ENCODE peak calls at places on chromosomes 5 and 9, in ten cellular contexts. E is cardiac muscle cell; C is stimulated activated naive CD8-positive, alpha-beta T cell treated with anti-CD3 and anti-CD28 coated beads, Interleukin-15, amount 100 ng/mL, for 72 hours; N is right atrium auricular region; R is naive thymus-derived CD4-positive, alpha-beta T cell; B is left cardiac atrium; D is NB4; H is EH; G is mammary epithelial cell; U is fibroblast of pulmonary artery. A is an unnamed sample.
A peak's percentile ranks its signal among the peaks of the same experiment; 100 is the strongest.

GRCh38 chr9:87557996-87558395 is 60.3 kb downstream of the DAPK1 start:
- DNase-seq in R (no peak), E (peak; percentile 78), D (peak; percentile 23), B (no peak), G (no peak), N (peak; percentile 59), H (peak; percentile 6), C (no peak), U (peak; percentile 72), A (no peak)

GRCh38 chr5:170809551-170809950 is 26.0 kb downstream of the GABRP start:
- DNase-seq in D (no peak), C (no peak), E (peak; percentile 27), H (peak; percentile 60), N (no peak), B (no peak), R (no peak), G (peak; percentile 23), U (peak; percentile 72), A (peak; percentile 42)

GRCh38 chr5:14672508-14673394 is 8.2 kb downstream of the OTULIN start:
- DNase-seq in E (no peak), H (peak; percentile 50), N (no peak), R (no peak), G (peak; percentile 39), C (no peak), U (peak; percentile 14), D (no peak), B (no peak), A (peak; percentile 9)

GRCh38 chr5:130871346-130872086 is 293.5 kb downstream of the HINT1 start:
- DNase-seq in H (peak; percentile 51), U (peak; percentile 34), N (no peak), C (peak; percentile 26), R (no peak), B (peak; percentile 33), D (peak; percentile 35), E (peak; percentile 45), G (peak; percentile 17), A (peak; percentile 22)

GRCh38 chr9:98432960-98433359 is 177.5 kb upstream of the TBC1D2 start:
- DNase-seq in B (no peak), U (no peak), D (no peak), N (no peak), H (no peak), G (no peak), R (no peak), C (no peak), E (no peak), A (no peak)

GRCh38 chr5:73968729-73969128 is 342.7 kb downstream of the ARHGEF28 start:
- DNase-seq in D (no peak), H (peak; percentile 42), E (no peak), C (no peak), R (no peak), U (peak; percentile 29), B (no peak), N (no peak), G (peak; percentile 48), A (no peak)

GRCh38 chr5:142690641-142691040 is 4.8 kb upstream of the FGF1 start:
- DNase-seq in N (no peak), G (peak; percentile 68), B (no peak), D (no peak), H (no peak), R (no peak), U (no peak), E (no peak), C (no peak), A (peak; percentile 78)

GRCh38 chr5:146528232-146528631 is 12.2 kb upstream of the GPR151 start:
- DNase-seq in G (no peak), E (no peak), D (peak; percentile 24), U (peak; percentile 33), H (no peak), C (no peak), N (no peak), B (no peak), R (no peak), A (no peak)

GRCh38 chr5:61232490-61232889 is 70.2 kb upstream of the SMIM15 start:
- DNase-seq in B (no peak), G (no peak), D (no peak), N (no peak), R (no peak), E (no peak), U (no peak), C (no peak), H (no peak), A (no peak)

GRCh38 chr5:159527546-159527945 is 197.3 kb upstream of the IL12B start:
- DNase-seq in C (no peak), D (peak; percentile 13), B (no peak), G (no peak), E (no peak), U (no peak), R (no peak), N (no peak), H (no peak), A (no peak)

GRCh38 chr9:134518004-134518606 is 123.5 kb upstream of the COL5A1 start:
- DNase-seq in R (no peak), G (no peak), U (no peak), H (peak; percentile 64), C (no peak), D (no peak), N (no peak), E (no peak), B (peak; percentile 63), A (no peak)

GRCh38 chr5:9920696-9921095 is 290.5 kb upstream of the TAS2R1 start:
- DNase-seq in N (no peak), C (no peak), E (no peak), U (no peak), R (no peak), B (no peak), D (no peak), G (no peak), H (no peak), A (no peak)

GRCh38 chr5:131947445-131947844 is 2.0 kb upstream of the MEIKIN start:
- DNase-seq in D (no peak), C (no peak), H (no peak), E (no peak), N (no peak), G (no peak), U (no peak), B (no peak), R (no peak), A (no peak)

GRCh38 chr5:136374003-136374402 is 8.7 kb upstream of the TRPC7 start:
- DNase-seq in R (no peak), B (no peak), U (peak; percentile 39), D (peak; percentile 40), C (no peak), N (no peak), E (peak; percentile 31), G (peak; percentile 71), H (peak; percentile 41), A (peak; percentile 56)

GRCh38 chr5:127409236-127409921 is 108.1 kb upstream of the PRRC1 start:
- DNase-seq in R (no peak), U (no peak), C (no peak), E (no peak), N (no peak), H (no peak), B (no peak), D (no peak), G (no peak), A (no peak)

GRCh38 chr5:119270955-119271757 is 84.7 kb upstream of the TNFAIP8 start:
- DNase-seq in N (no peak), G (no peak), E (no peak), U (no peak), B (no peak), C (no peak), D (peak; percentile 81), R (no peak), H (no peak), A (no peak)

GRCh38 chr9:72597606-72598005 is 76.2 kb downstream of the TMC1 start:
- DNase-seq in R (no peak), G (no peak), H (no peak), U (no peak), C (no peak), E (no peak), B (no peak), D (no peak), N (no peak), A (no peak)

GRCh38 chr9:4666042-4666699 is at the start of gene SPATA6L:
- DNase-seq in E (peak; percentile 61), N (peak; percentile 79), B (peak; percentile 83), H (peak; percentile 58), R (peak; percentile 46), G (peak; percentile 48), U (peak; percentile 60), C (peak; percentile 37), D (peak; percentile 76), A (peak; percentile 29)

GRCh38 chr9:25733336-25733982 is 55.2 kb upstream of the TUSC1 start:
- DNase-seq in U (no peak), C (no peak), G (no peak), B (no peak), H (no peak), D (no peak), R (no peak), N (no peak), E (no peak), A (no peak)

GRCh38 chr9:13278023-13278367 is 1.5 kb downstream of the MPDZ start:
- DNase-seq in H (no peak), N (no peak), E (no peak), D (no peak), G (no peak), C (no peak), B (no peak), U (peak; percentile 80), R (no peak), A (no peak)

GRCh38 chr5:176570044-176570443 is 20.9 kb downstream of the CDHR2 start:
- DNase-seq in R (no peak), U (peak; percentile 54), B (no peak), C (no peak), N (no peak), G (no peak), D (peak; percentile 26), E (no peak), H (peak; percentile 27), A (no peak)

GRCh38 chr5:139711852-139712171 is 63.7 kb downstream of the CXXC5 start:
- DNase-seq in N (no peak), B (peak; percentile 41), U (no peak), C (no peak), H (no peak), R (no peak), G (no peak), E (no peak), D (peak; percentile 67), A (no peak)